ENCODE peak calls at places on chromosomes 13 and 19, in nine cellular contexts. One of them, this sample, is unnamed.

GRCh38 chr13:40428354-40428753 is 238.1 kb downstream of the FOXO1 start:
- DNase-seq in gastrocnemius medialis: no peak
- DNase-seq in mesothelial cell of epicardium: no peak
- DNase-seq in A549: no peak
- DNase-seq in transverse colon: no peak
- DNase-seq in left lung: no peak
- DNase-seq in heart right ventricle: no peak
- DNase-seq in foreskin fibroblast: no peak
- DNase-seq in RWPE1: no peak
- DNase-seq in this sample: no peak

GRCh38 chr13:41603917-41604316 is 146.6 kb downstream of the RGCC start:
- DNase-seq in gastrocnemius medialis: peak
- DNase-seq in mesothelial cell of epicardium: no peak
- DNase-seq in A549: peak
- DNase-seq in transverse colon: no peak
- DNase-seq in left lung: no peak
- DNase-seq in heart right ventricle: no peak
- DNase-seq in foreskin fibroblast: peak
- DNase-seq in RWPE1: peak
- DNase-seq in this sample: no peak

GRCh38 chr13:113209336-113209879 is at the start of gene CUL4A:
- DNase-seq in gastrocnemius medialis: peak
- DNase-seq in mesothelial cell of epicardium: peak
- DNase-seq in A549: peak
- DNase-seq in transverse colon: peak
- DNase-seq in left lung: peak
- DNase-seq in heart right ventricle: peak
- DNase-seq in foreskin fibroblast: peak
- DNase-seq in RWPE1: peak
- DNase-seq in this sample: no peak

GRCh38 chr13:82165396-82166174 is 1716.7 kb downstream of the SLITRK1 start:
- DNase-seq in gastrocnemius medialis: no peak
- DNase-seq in mesothelial cell of epicardium: no peak
- DNase-seq in A549: peak
- DNase-seq in transverse colon: no peak
- DNase-seq in left lung: peak
- DNase-seq in heart right ventricle: no peak
- DNase-seq in foreskin fibroblast: no peak
- DNase-seq in RWPE1: no peak
- DNase-seq in this sample: no peak

GRCh38 chr19:49271080-49271753 is 53.8 kb downstream of the SLC6A16 start:
- DNase-seq in gastrocnemius medialis: no peak
- DNase-seq in mesothelial cell of epicardium: no peak
- DNase-seq in A549: no peak
- DNase-seq in transverse colon: no peak
- DNase-seq in left lung: no peak
- DNase-seq in heart right ventricle: no peak
- DNase-seq in foreskin fibroblast: no peak
- DNase-seq in RWPE1: no peak
- DNase-seq in this sample: no peak

GRCh38 chr13:76292726-76293125 is 593.5 kb downstream of the KCTD12 start:
- DNase-seq in gastrocnemius medialis: no peak
- DNase-seq in mesothelial cell of epicardium: no peak
- DNase-seq in A549: no peak
- DNase-seq in transverse colon: no peak
- DNase-seq in left lung: no peak
- DNase-seq in heart right ventricle: no peak
- DNase-seq in foreskin fibroblast: no peak
- DNase-seq in RWPE1: no peak
- DNase-seq in this sample: no peak

GRCh38 chr13:113620036-113620435 is 35.5 kb downstream of the TFDP1 start:
- DNase-seq in gastrocnemius medialis: no peak
- DNase-seq in mesothelial cell of epicardium: no peak
- DNase-seq in A549: no peak
- DNase-seq in transverse colon: no peak
- DNase-seq in left lung: peak
- DNase-seq in heart right ventricle: no peak
- DNase-seq in foreskin fibroblast: no peak
- DNase-seq in RWPE1: no peak
- DNase-seq in this sample: no peak

GRCh38 chr19:2982983-2983350 is 5.6 kb downstream of the TLE6 start:
- DNase-seq in gastrocnemius medialis: peak
- DNase-seq in mesothelial cell of epicardium: no peak
- DNase-seq in A549: no peak
- DNase-seq in transverse colon: peak
- DNase-seq in left lung: no peak
- DNase-seq in heart right ventricle: peak
- DNase-seq in foreskin fibroblast: peak
- DNase-seq in RWPE1: peak
- DNase-seq in this sample: no peak

GRCh38 chr13:76792680-76793334 is 93.4 kb downstream of the KCTD12 start:
- DNase-seq in gastrocnemius medialis: peak
- DNase-seq in mesothelial cell of epicardium: no peak
- DNase-seq in A549: no peak
- DNase-seq in transverse colon: no peak
- DNase-seq in left lung: no peak
- DNase-seq in heart right ventricle: peak
- DNase-seq in foreskin fibroblast: peak
- DNase-seq in RWPE1: no peak
- DNase-seq in this sample: no peak

GRCh38 chr19:12195501-12195860 is 32.6 kb downstream of the ZNF136 start:
- DNase-seq in gastrocnemius medialis: no peak
- DNase-seq in mesothelial cell of epicardium: no peak
- DNase-seq in A549: no peak
- DNase-seq in transverse colon: no peak
- DNase-seq in left lung: no peak
- DNase-seq in heart right ventricle: no peak
- DNase-seq in foreskin fibroblast: no peak
- DNase-seq in RWPE1: peak
- DNase-seq in this sample: no peak

GRCh38 chr19:13169769-13170168 is 19.6 kb downstream of the IER2 start:
- DNase-seq in gastrocnemius medialis: no peak
- DNase-seq in mesothelial cell of epicardium: no peak
- DNase-seq in A549: peak
- DNase-seq in transverse colon: peak
- DNase-seq in left lung: no peak
- DNase-seq in heart right ventricle: no peak
- DNase-seq in foreskin fibroblast: peak
- DNase-seq in RWPE1: peak
- DNase-seq in this sample: no peak

GRCh38 chr19:39410620-39411005 is 1.9 kb upstream of the PLEKHG2 start:
- DNase-seq in gastrocnemius medialis: no peak
- DNase-seq in mesothelial cell of epicardium: no peak
- DNase-seq in A549: peak
- DNase-seq in transverse colon: peak
- DNase-seq in left lung: no peak
- DNase-seq in heart right ventricle: no peak
- DNase-seq in foreskin fibroblast: no peak
- DNase-seq in RWPE1: no peak
- DNase-seq in this sample: no peak

GRCh38 chr19:49957262-49957915 is 3.6 kb downstream of the SIGLEC11 start:
- DNase-seq in gastrocnemius medialis: no peak
- DNase-seq in mesothelial cell of epicardium: no peak
- DNase-seq in A549: no peak
- DNase-seq in transverse colon: no peak
- DNase-seq in left lung: peak
- DNase-seq in heart right ventricle: no peak
- DNase-seq in foreskin fibroblast: no peak
- DNase-seq in RWPE1: no peak
- DNase-seq in this sample: no peak

GRCh38 chr19:4597278-4597974 is 37.9 kb upstream of the SEMA6B start:
- DNase-seq in gastrocnemius medialis: no peak
- DNase-seq in mesothelial cell of epicardium: no peak
- DNase-seq in A549: no peak
- DNase-seq in transverse colon: no peak
- DNase-seq in left lung: no peak
- DNase-seq in heart right ventricle: no peak
- DNase-seq in foreskin fibroblast: no peak
- DNase-seq in RWPE1: peak
- DNase-seq in this sample: no peak

GRCh38 chr13:57739089-57739488 is 107.5 kb downstream of the PCDH17 start:
- DNase-seq in gastrocnemius medialis: no peak
- DNase-seq in mesothelial cell of epicardium: no peak
- DNase-seq in A549: no peak
- DNase-seq in transverse colon: no peak
- DNase-seq in left lung: no peak
- DNase-seq in heart right ventricle: no peak
- DNase-seq in foreskin fibroblast: no peak
- DNase-seq in RWPE1: no peak
- DNase-seq in this sample: no peak

GRCh38 chr13:78802912-78803311 is 144.0 kb upstream of the OBI1 start:
- DNase-seq in gastrocnemius medialis: no peak
- DNase-seq in mesothelial cell of epicardium: no peak
- DNase-seq in A549: no peak
- DNase-seq in transverse colon: no peak
- DNase-seq in left lung: no peak
- DNase-seq in heart right ventricle: no peak
- DNase-seq in foreskin fibroblast: no peak
- DNase-seq in RWPE1: no peak
- DNase-seq in this sample: no peak

GRCh38 chr13:78806457-78806856 is 147.5 kb upstream of the OBI1 start:
- DNase-seq in gastrocnemius medialis: no peak
- DNase-seq in mesothelial cell of epicardium: no peak
- DNase-seq in A549: peak
- DNase-seq in transverse colon: no peak
- DNase-seq in left lung: no peak
- DNase-seq in heart right ventricle: no peak
- DNase-seq in foreskin fibroblast: no peak
- DNase-seq in RWPE1: no peak
- DNase-seq in this sample: no peak
- TF ChIP-seq CTCF in gastrocnemius medialis: no peak
- TF ChIP-seq CTCF in mesothelial cell of epicardium: no peak
- TF ChIP-seq CTCF in A549: no peak
- TF ChIP-seq CTCF in transverse colon: peak
- TF ChIP-seq CTCF in left lung: no peak
- TF ChIP-seq CTCF in heart right ventricle: no peak
- TF ChIP-seq CTCF in foreskin fibroblast: no peak
- TF ChIP-seq CTCF in RWPE1: peak
- TF ChIP-seq CTCF in this sample: peak

DNA sequence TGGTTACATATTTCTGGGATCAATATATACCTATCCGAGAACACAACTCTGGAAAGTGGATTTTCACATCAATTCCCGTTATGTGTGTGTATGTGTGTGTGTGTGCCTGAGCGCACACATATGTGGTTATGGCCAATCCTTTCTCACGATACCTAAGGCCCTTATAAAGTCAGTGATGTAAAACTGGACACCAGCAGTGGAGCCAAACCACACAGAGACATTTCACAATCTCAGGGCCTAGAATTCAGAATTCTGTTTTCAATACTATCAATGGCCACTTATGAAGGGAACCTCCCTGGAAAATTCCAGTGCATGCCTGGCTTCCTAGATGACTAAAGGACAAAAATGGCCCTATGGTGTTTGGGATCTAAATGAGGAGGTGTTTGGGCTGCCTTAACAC is 187.3 kb upstream of the UBL3 start:
- DNase-seq in gastrocnemius medialis: no peak
- DNase-seq in mesothelial cell of epicardium: no peak
- DNase-seq in A549: no peak
- DNase-seq in transverse colon: no peak
- DNase-seq in left lung: no peak
- DNase-seq in heart right ventricle: no peak
- DNase-seq in foreskin fibroblast: peak
- DNase-seq in RWPE1: no peak
- DNase-seq in this sample: no peak
- TF ChIP-seq CTCF in gastrocnemius medialis: no peak
- TF ChIP-seq CTCF in mesothelial cell of epicardium: no peak
- TF ChIP-seq CTCF in A549: no peak
- TF ChIP-seq CTCF in transverse colon: no peak
- TF ChIP-seq CTCF in left lung: no peak
- TF ChIP-seq CTCF in heart right ventricle: no peak
- TF ChIP-seq CTCF in foreskin fibroblast: no peak
- TF ChIP-seq CTCF in RWPE1: no peak
- TF ChIP-seq CTCF in this sample: no peak

GRCh38 chr19:18098891-18099622 is 1.5 kb downstream of the MAST3 start:
- DNase-seq in gastrocnemius medialis: no peak
- DNase-seq in mesothelial cell of epicardium: no peak
- DNase-seq in A549: no peak
- DNase-seq in transverse colon: peak
- DNase-seq in left lung: no peak
- DNase-seq in heart right ventricle: no peak
- DNase-seq in foreskin fibroblast: no peak
- DNase-seq in RWPE1: no peak
- DNase-seq in this sample: peak
- TF ChIP-seq CTCF in gastrocnemius medialis: no peak
- TF ChIP-seq CTCF in mesothelial cell of epicardium: no peak
- TF ChIP-seq CTCF in A549: no peak
- TF ChIP-seq CTCF in transverse colon: no peak
- TF ChIP-seq CTCF in left lung: no peak
- TF ChIP-seq CTCF in heart right ventricle: no peak
- TF ChIP-seq CTCF in foreskin fibroblast: no peak
- TF ChIP-seq CTCF in RWPE1: no peak
- TF ChIP-seq CTCF in this sample: no peak

DNA sequence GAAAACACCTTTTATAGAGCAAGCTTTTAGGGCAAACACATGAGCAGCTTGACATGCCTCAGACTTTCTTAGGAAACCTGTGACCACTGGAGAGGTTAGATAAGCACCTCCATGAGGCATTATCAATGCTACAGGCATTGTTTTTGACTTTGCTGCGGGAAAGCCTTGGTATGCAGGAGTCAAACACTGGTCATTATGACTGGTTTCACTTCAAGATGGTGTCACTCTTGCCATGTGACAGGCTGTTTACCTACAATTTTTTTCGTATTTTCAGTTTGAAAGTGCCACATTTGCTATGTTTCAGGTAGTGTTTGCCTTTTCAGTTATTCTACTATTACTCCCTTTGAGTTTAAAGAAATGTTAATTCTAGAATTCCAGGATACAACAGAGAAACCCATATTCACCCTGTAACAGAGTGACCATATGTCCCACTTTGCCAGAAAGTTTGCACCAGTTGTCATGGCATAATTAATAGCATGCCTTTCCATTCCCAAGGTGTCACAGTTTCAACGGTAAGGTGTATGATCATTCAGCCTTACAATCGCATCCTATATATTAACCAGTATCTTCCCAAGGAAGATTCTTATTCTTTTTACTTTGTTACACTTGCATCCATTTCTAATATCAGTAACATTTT is 33.0 kb downstream of the USP12 start:
- DNase-seq in gastrocnemius medialis: no peak
- DNase-seq in mesothelial cell of epicardium: no peak
- DNase-seq in A549: no peak
- DNase-seq in transverse colon: no peak
- DNase-seq in left lung: no peak
- DNase-seq in heart right ventricle: no peak
- DNase-seq in foreskin fibroblast: no peak
- DNase-seq in RWPE1: no peak
- DNase-seq in this sample: no peak
- TF ChIP-seq CTCF in gastrocnemius medialis: no peak
- TF ChIP-seq CTCF in mesothelial cell of epicardium: no peak
- TF ChIP-seq CTCF in A549: no peak
- TF ChIP-seq CTCF in transverse colon: no peak
- TF ChIP-seq CTCF in left lung: no peak
- TF ChIP-seq CTCF in heart right ventricle: no peak
- TF ChIP-seq CTCF in foreskin fibroblast: no peak
- TF ChIP-seq CTCF in RWPE1: no peak
- TF ChIP-seq CTCF in this sample: no peak

GRCh38 chr19:294819-295686 is 3.9 kb upstream of the PLPP2 start:
- DNase-seq in gastrocnemius medialis: no peak
- DNase-seq in mesothelial cell of epicardium: peak
- DNase-seq in A549: peak
- DNase-seq in transverse colon: peak
- DNase-seq in left lung: peak
- DNase-seq in heart right ventricle: no peak
- DNase-seq in foreskin fibroblast: no peak
- DNase-seq in RWPE1: peak
- DNase-seq in this sample: no peak
- TF ChIP-seq CTCF in gastrocnemius medialis: peak
- TF ChIP-seq CTCF in mesothelial cell of epicardium: peak
- TF ChIP-seq CTCF in A549: peak
- TF ChIP-seq CTCF in transverse colon: peak
- TF ChIP-seq CTCF in left lung: peak
- TF ChIP-seq CTCF in heart right ventricle: peak
- TF ChIP-seq CTCF in foreskin fibroblast: peak
- TF ChIP-seq CTCF in RWPE1: peak
- TF ChIP-seq CTCF in this sample: peak

This sample was measured in GM12864.